ENCODE peak calls at places on chromosome 14, in seven cellular contexts. One of them, this sample, is unnamed.

GRCh38 chr14:32078030-32078793 is 1.1 kb downstream of the ARHGAP5 start:
- DNase-seq in suprapubic skin: no peak
- DNase-seq in uterus: peak; percentile 44
- DNase-seq in CD8-positive, alpha-beta memory T cell: no peak
- DNase-seq in effector memory CD4-positive, alpha-beta T cell: no peak
- DNase-seq in right atrium auricular region: peak; percentile 63
- DNase-seq in fibroblast of lung: peak; percentile 55
- DNase-seq in this sample: no peak

GRCh38 chr14:88952901-88953300 is 128.4 kb downstream of the TTC8 start:
- DNase-seq in CD8-positive, alpha-beta memory T cell: no peak
- DNase-seq in effector memory CD4-positive, alpha-beta T cell: no peak
- DNase-seq in suprapubic skin: no peak
- DNase-seq in fibroblast of lung: no peak
- DNase-seq in uterus: no peak
- DNase-seq in right atrium auricular region: no peak
- DNase-seq in this sample: no peak

GRCh38 chr14:22842211-22843122 is 6.1 kb downstream of the MMP14 start:
- DNase-seq in effector memory CD4-positive, alpha-beta T cell: no peak
- DNase-seq in suprapubic skin: peak; percentile 51
- DNase-seq in fibroblast of lung: no peak
- DNase-seq in CD8-positive, alpha-beta memory T cell: no peak
- DNase-seq in right atrium auricular region: no peak
- DNase-seq in uterus: no peak
- DNase-seq in this sample: no peak

GRCh38 chr14:58587271-58587670 is 50.5 kb upstream of the DACT1 start:
- DNase-seq in CD8-positive, alpha-beta memory T cell: no peak
- DNase-seq in fibroblast of lung: peak; percentile 33
- DNase-seq in right atrium auricular region: no peak
- DNase-seq in effector memory CD4-positive, alpha-beta T cell: no peak
- DNase-seq in suprapubic skin: no peak
- DNase-seq in uterus: no peak
- DNase-seq in this sample: no peak

GRCh38 chr14:67187210-67187609 is 2.0 kb upstream of the GARIN2 start:
- DNase-seq in uterus: no peak
- DNase-seq in right atrium auricular region: no peak
- DNase-seq in CD8-positive, alpha-beta memory T cell: no peak
- DNase-seq in suprapubic skin: no peak
- DNase-seq in effector memory CD4-positive, alpha-beta T cell: no peak
- DNase-seq in fibroblast of lung: peak; percentile 63
- DNase-seq in this sample: peak; percentile 13

GRCh38 chr14:96752594-96752993 is 44.6 kb upstream of the VRK1 start:
- DNase-seq in suprapubic skin: no peak
- DNase-seq in fibroblast of lung: no peak
- DNase-seq in effector memory CD4-positive, alpha-beta T cell: no peak
- DNase-seq in uterus: no peak
- DNase-seq in CD8-positive, alpha-beta memory T cell: no peak
- DNase-seq in right atrium auricular region: peak; percentile 34
- DNase-seq in this sample: no peak

GRCh38 chr14:71414631-71415403 is 507.6 kb downstream of the PCNX1 start:
- DNase-seq in right atrium auricular region: no peak
- DNase-seq in suprapubic skin: no peak
- DNase-seq in CD8-positive, alpha-beta memory T cell: no peak
- DNase-seq in uterus: no peak
- DNase-seq in effector memory CD4-positive, alpha-beta T cell: no peak
- DNase-seq in fibroblast of lung: peak; percentile 69
- DNase-seq in this sample: no peak

GRCh38 chr14:23078692-23079116 is 16.2 kb downstream of the ACIN1 start:
- DNase-seq in CD8-positive, alpha-beta memory T cell: no peak
- DNase-seq in fibroblast of lung: peak; percentile 97
- DNase-seq in uterus: peak; percentile 75
- DNase-seq in suprapubic skin: peak; percentile 89
- DNase-seq in effector memory CD4-positive, alpha-beta T cell: no peak
- DNase-seq in right atrium auricular region: peak; percentile 91
- DNase-seq in this sample: peak; percentile 73

GRCh38 chr14:35456261-35456660 is 51.7 kb upstream of the NFKBIA start:
- DNase-seq in CD8-positive, alpha-beta memory T cell: no peak
- DNase-seq in uterus: no peak
- DNase-seq in suprapubic skin: no peak
- DNase-seq in fibroblast of lung: no peak
- DNase-seq in effector memory CD4-positive, alpha-beta T cell: no peak
- DNase-seq in right atrium auricular region: no peak
- DNase-seq in this sample: no peak

GRCh38 chr14:64541261-64541970 is 875 bp downstream of the HSPA2 start:
- DNase-seq in suprapubic skin: peak; percentile 78
- DNase-seq in CD8-positive, alpha-beta memory T cell: no peak
- DNase-seq in effector memory CD4-positive, alpha-beta T cell: no peak
- DNase-seq in uterus: peak; percentile 32
- DNase-seq in right atrium auricular region: no peak
- DNase-seq in fibroblast of lung: peak; percentile 4
- DNase-seq in this sample: no peak
- H3K4me3 ChIP-seq in suprapubic skin: peak overlapping the region; percentile 68
- H3K4me3 ChIP-seq in CD8-positive, alpha-beta memory T cell: peak overlapping the region; percentile 92
- H3K4me3 ChIP-seq in effector memory CD4-positive, alpha-beta T cell: peak overlapping the region; percentile 85
- H3K4me3 ChIP-seq in uterus: peak overlapping the region; percentile 46
- H3K4me3 ChIP-seq in right atrium auricular region: peak overlapping the region; percentile 72
- H3K4me3 ChIP-seq in fibroblast of lung: peak overlapping the region; percentile 63
- H3K4me3 ChIP-seq in this sample: no peak overlapping the region

GRCh38 chr14:36820111-36820709 is 158.6 kb downstream of the PAX9 start:
- DNase-seq in suprapubic skin: no peak
- DNase-seq in effector memory CD4-positive, alpha-beta T cell: no peak
- DNase-seq in CD8-positive, alpha-beta memory T cell: no peak
- DNase-seq in right atrium auricular region: no peak
- DNase-seq in uterus: no peak
- DNase-seq in fibroblast of lung: no peak
- DNase-seq in this sample: no peak
- H3K4me1 ChIP-seq in suprapubic skin: no peaks in the 10 kb centered on the region
- H3K4me1 ChIP-seq in effector memory CD4-positive, alpha-beta T cell: no peaks in the 10 kb centered on the region
- H3K4me1 ChIP-seq in CD8-positive, alpha-beta memory T cell: no peaks in the 10 kb centered on the region
- H3K4me1 ChIP-seq in right atrium auricular region: no peaks in the 10 kb centered on the region
- H3K4me1 ChIP-seq in uterus: no peaks in the 10 kb centered on the region
- H3K4me1 ChIP-seq in fibroblast of lung: no peaks in the 10 kb centered on the region
- H3K4me1 ChIP-seq in this sample: no peaks in the 10 kb centered on the region

GRCh38 chr14:50453869-50454268 is 57.2 kb upstream of the CDKL1 start:
- DNase-seq in suprapubic skin: no peak
- DNase-seq in fibroblast of lung: no peak
- DNase-seq in CD8-positive, alpha-beta memory T cell: no peak
- DNase-seq in right atrium auricular region: no peak
- DNase-seq in uterus: no peak
- DNase-seq in effector memory CD4-positive, alpha-beta T cell: no peak
- DNase-seq in this sample: no peak
- H3K36me3 ChIP-seq in suprapubic skin: peaks cover 70% of the 10 kb centered on the region
- H3K36me3 ChIP-seq in fibroblast of lung: no peaks in the 10 kb centered on the region
- H3K36me3 ChIP-seq in CD8-positive, alpha-beta memory T cell: peaks cover 5% of the 10 kb centered on the region
- H3K36me3 ChIP-seq in right atrium auricular region: peaks cover 51% of the 10 kb centered on the region
- H3K36me3 ChIP-seq in uterus: no peaks in the 10 kb centered on the region
- H3K36me3 ChIP-seq in effector memory CD4-positive, alpha-beta T cell: peaks cover 25% of the 10 kb centered on the region
- H3K36me3 ChIP-seq in this sample: peaks cover 2% of the 10 kb centered on the region

DNA sequence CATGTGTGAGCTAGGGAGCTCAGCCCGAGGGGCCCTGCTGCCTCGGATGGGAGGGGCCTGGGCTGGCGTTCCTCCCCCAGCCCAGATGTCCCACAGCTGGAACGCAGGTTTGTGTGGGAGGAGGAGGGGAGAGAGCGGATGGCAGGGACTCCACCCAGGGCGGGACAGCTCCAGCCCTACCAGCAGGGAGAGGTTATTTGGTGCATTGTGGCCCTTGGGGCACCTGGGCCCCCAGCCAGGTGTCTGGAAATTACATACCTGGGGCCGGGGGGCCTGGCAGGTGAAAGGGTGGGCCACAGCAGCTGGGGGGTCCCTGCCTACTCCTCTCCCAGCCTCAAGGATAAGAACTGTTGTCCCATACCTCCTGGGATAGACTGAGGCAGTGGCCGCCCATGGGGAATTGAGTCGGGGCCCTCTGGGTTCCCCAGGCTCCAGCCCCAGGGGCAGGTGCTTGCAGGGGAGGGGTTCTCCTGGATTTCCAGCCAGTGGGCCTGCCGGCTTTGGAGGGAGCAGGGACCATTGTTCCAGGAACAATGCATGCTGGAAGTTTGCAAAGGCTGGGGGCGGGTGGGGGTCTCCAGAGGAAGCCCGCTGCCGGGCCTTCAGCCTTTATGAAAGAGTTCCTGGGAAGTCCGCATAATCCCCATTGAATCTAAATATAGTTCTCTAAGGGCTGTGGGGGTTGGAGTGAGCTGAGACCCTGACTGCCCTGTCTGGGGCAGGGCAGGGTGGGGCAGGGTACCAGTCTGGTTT is 1.2 kb downstream of the KIF26A start:
- DNase-seq in CD8-positive, alpha-beta memory T cell: no peak
- DNase-seq in right atrium auricular region: no peak
- DNase-seq in suprapubic skin: peak; percentile 55
- DNase-seq in uterus: no peak
- DNase-seq in fibroblast of lung: no peak
- DNase-seq in effector memory CD4-positive, alpha-beta T cell: no peak
- DNase-seq in this sample: no peak
- H3K4me3 ChIP-seq in CD8-positive, alpha-beta memory T cell: no peak overlapping the region
- H3K4me3 ChIP-seq in right atrium auricular region: peak overlapping the region; percentile 64
- H3K4me3 ChIP-seq in suprapubic skin: peak overlapping the region; percentile 57
- H3K4me3 ChIP-seq in uterus: peak overlapping the region; percentile 13
- H3K4me3 ChIP-seq in fibroblast of lung: no peak overlapping the region
- H3K4me3 ChIP-seq in effector memory CD4-positive, alpha-beta T cell: no peak overlapping the region
- H3K4me3 ChIP-seq in this sample: no peak overlapping the region

GRCh38 chr14:70067810-70068209 is 120.9 kb downstream of the SLC8A3 start:
- DNase-seq in uterus: no peak
- DNase-seq in effector memory CD4-positive, alpha-beta T cell: no peak
- DNase-seq in right atrium auricular region: no peak
- DNase-seq in fibroblast of lung: no peak
- DNase-seq in suprapubic skin: no peak
- DNase-seq in CD8-positive, alpha-beta memory T cell: no peak
- DNase-seq in this sample: no peak

GRCh38 chr14:70073924-70074566 is 114.7 kb downstream of the SLC8A3 start:
- DNase-seq in fibroblast of lung: peak; percentile 70
- DNase-seq in CD8-positive, alpha-beta memory T cell: no peak
- DNase-seq in effector memory CD4-positive, alpha-beta T cell: no peak
- DNase-seq in right atrium auricular region: peak; percentile 63
- DNase-seq in uterus: no peak
- DNase-seq in suprapubic skin: no peak
- DNase-seq in this sample: peak; percentile 82

GRCh38 chr14:70064111-70064885 is 124.5 kb downstream of the SLC8A3 start:
- DNase-seq in CD8-positive, alpha-beta memory T cell: no peak
- DNase-seq in suprapubic skin: no peak
- DNase-seq in fibroblast of lung: no peak
- DNase-seq in effector memory CD4-positive, alpha-beta T cell: no peak
- DNase-seq in right atrium auricular region: no peak
- DNase-seq in uterus: no peak
- DNase-seq in this sample: peak; percentile 15

GRCh38 chr14:70069186-70069585 is 119.6 kb downstream of the SLC8A3 start:
- DNase-seq in uterus: no peak
- DNase-seq in right atrium auricular region: no peak
- DNase-seq in effector memory CD4-positive, alpha-beta T cell: no peak
- DNase-seq in CD8-positive, alpha-beta memory T cell: no peak
- DNase-seq in suprapubic skin: no peak
- DNase-seq in fibroblast of lung: no peak
- DNase-seq in this sample: peak; percentile 17
- H3K4me1 ChIP-seq in uterus: no peaks in the 10 kb centered on the region
- H3K4me1 ChIP-seq in right atrium auricular region: no peaks in the 10 kb centered on the region
- H3K4me1 ChIP-seq in effector memory CD4-positive, alpha-beta T cell: no peaks in the 10 kb centered on the region
- H3K4me1 ChIP-seq in CD8-positive, alpha-beta memory T cell: no peaks in the 10 kb centered on the region
- H3K4me1 ChIP-seq in suprapubic skin: no peaks in the 10 kb centered on the region
- H3K4me1 ChIP-seq in fibroblast of lung: no peaks in the 10 kb centered on the region
- H3K4me1 ChIP-seq in this sample: peaks cover 16% of the 10 kb centered on the region

GRCh38 chr14:104705340-104706047 is 16.1 kb downstream of the INF2 start:
- DNase-seq in uterus: no peak
- DNase-seq in effector memory CD4-positive, alpha-beta T cell: no peak
- DNase-seq in suprapubic skin: no peak
- DNase-seq in right atrium auricular region: no peak
- DNase-seq in CD8-positive, alpha-beta memory T cell: no peak
- DNase-seq in fibroblast of lung: no peak
- DNase-seq in this sample: no peak

GRCh38 chr14:104709387-104710019 is 14.5 kb upstream of the ADSS1 start:
- DNase-seq in effector memory CD4-positive, alpha-beta T cell: no peak
- DNase-seq in uterus: no peak
- DNase-seq in right atrium auricular region: no peak
- DNase-seq in suprapubic skin: no peak
- DNase-seq in fibroblast of lung: no peak
- DNase-seq in CD8-positive, alpha-beta memory T cell: no peak
- DNase-seq in this sample: no peak

GRCh38 chr14:104708606-104709268 is 15.3 kb upstream of the ADSS1 start:
- DNase-seq in fibroblast of lung: peak; percentile 55
- DNase-seq in suprapubic skin: no peak
- DNase-seq in CD8-positive, alpha-beta memory T cell: peak; percentile 70
- DNase-seq in uterus: peak; percentile 74
- DNase-seq in effector memory CD4-positive, alpha-beta T cell: peak; percentile 44
- DNase-seq in right atrium auricular region: no peak
- DNase-seq in this sample: peak; percentile 70

GRCh38 chr14:104707629-104708595 is 16.1 kb upstream of the ADSS1 start:
- DNase-seq in right atrium auricular region: no peak
- DNase-seq in effector memory CD4-positive, alpha-beta T cell: no peak
- DNase-seq in fibroblast of lung: no peak
- DNase-seq in CD8-positive, alpha-beta memory T cell: no peak
- DNase-seq in suprapubic skin: no peak
- DNase-seq in uterus: no peak
- DNase-seq in this sample: no peak

GRCh38 chr14:104706733-104707628 is 17.0 kb upstream of the ADSS1 start:
- DNase-seq in fibroblast of lung: peak; percentile 50
- DNase-seq in uterus: no peak
- DNase-seq in CD8-positive, alpha-beta memory T cell: no peak
- DNase-seq in effector memory CD4-positive, alpha-beta T cell: no peak
- DNase-seq in suprapubic skin: no peak
- DNase-seq in right atrium auricular region: no peak
- DNase-seq in this sample: no peak
- H3K36me3 ChIP-seq in fibroblast of lung: peaks cover 61% of the 10 kb centered on the region
- H3K36me3 ChIP-seq in uterus: no peaks in the 10 kb centered on the region
- H3K36me3 ChIP-seq in CD8-positive, alpha-beta memory T cell: peaks cover 5% of the 10 kb centered on the region
- H3K36me3 ChIP-seq in effector memory CD4-positive, alpha-beta T cell: peaks cover 44% of the 10 kb centered on the region
- H3K36me3 ChIP-seq in suprapubic skin: peaks cover 75% of the 10 kb centered on the region
- H3K36me3 ChIP-seq in right atrium auricular region: peaks cover 41% of the 10 kb centered on the region
- H3K36me3 ChIP-seq in this sample: peaks cover 4% of the 10 kb centered on the region

DNA sequence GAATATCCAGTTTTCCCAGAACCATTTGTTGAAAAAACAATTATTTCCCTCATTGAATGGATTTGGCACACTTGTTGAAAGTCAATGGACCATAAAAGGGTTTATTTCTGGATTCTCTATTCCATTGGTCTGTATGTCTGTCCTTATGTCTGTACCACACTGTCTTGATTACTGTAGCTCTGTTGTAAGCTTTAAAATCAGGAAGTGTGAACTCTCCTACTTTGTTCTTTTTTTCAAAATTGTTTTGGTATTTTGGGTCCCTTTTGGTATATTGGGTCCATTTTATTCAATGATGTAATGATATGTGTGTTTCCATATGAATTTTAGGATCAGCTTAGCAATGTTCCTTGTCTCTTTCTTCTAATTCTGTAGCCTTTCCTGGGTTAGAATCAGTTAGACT is 64.8 kb downstream of the PPP2R5C start:
- DNase-seq in suprapubic skin: no peak
- DNase-seq in effector memory CD4-positive, alpha-beta T cell: no peak
- DNase-seq in CD8-positive, alpha-beta memory T cell: no peak
- DNase-seq in fibroblast of lung: no peak
- DNase-seq in right atrium auricular region: no peak
- DNase-seq in uterus: no peak
- DNase-seq in this sample: no peak
- H3K4me3 ChIP-seq in suprapubic skin: no peak overlapping the region
- H3K4me3 ChIP-seq in effector memory CD4-positive, alpha-beta T cell: peak overlapping the region; percentile 42
- H3K4me3 ChIP-seq in CD8-positive, alpha-beta memory T cell: peak overlapping the region; percentile 87
- H3K4me3 ChIP-seq in fibroblast of lung: no peak overlapping the region
- H3K4me3 ChIP-seq in right atrium auricular region: no peak overlapping the region
- H3K4me3 ChIP-seq in uterus: no peak overlapping the region
- H3K4me3 ChIP-seq in this sample: no peak overlapping the region

DNA sequence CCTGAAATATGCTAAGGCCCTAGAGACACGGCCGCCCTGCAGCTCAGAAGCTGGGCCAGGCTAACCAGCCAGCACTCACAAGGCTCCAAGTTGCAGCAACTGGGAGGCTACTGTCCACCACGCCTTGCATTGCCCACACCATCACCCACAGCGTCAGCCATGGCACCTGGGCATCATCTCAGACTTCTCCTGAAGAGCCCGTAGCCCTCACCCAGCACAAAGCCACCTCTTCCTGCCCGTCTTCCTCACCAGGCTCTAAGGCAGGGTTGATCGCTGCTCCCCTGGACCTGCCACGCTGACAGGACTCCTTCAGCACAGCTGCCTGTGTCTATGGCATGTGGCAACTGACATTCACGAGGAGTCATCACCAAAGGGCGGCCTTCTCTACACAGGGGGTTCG is 38.1 kb downstream of the CDC42BPB start:
- DNase-seq in fibroblast of lung: no peak
- DNase-seq in CD8-positive, alpha-beta memory T cell: no peak
- DNase-seq in effector memory CD4-positive, alpha-beta T cell: no peak
- DNase-seq in right atrium auricular region: no peak
- DNase-seq in suprapubic skin: no peak
- DNase-seq in uterus: no peak
- DNase-seq in this sample: no peak
- H3K4me1 ChIP-seq in fibroblast of lung: peaks cover 5% of the 10 kb centered on the region
- H3K4me1 ChIP-seq in CD8-positive, alpha-beta memory T cell: no peaks in the 10 kb centered on the region
- H3K4me1 ChIP-seq in effector memory CD4-positive, alpha-beta T cell: no peaks in the 10 kb centered on the region
- H3K4me1 ChIP-seq in right atrium auricular region: no peaks in the 10 kb centered on the region
- H3K4me1 ChIP-seq in suprapubic skin: peaks cover 53% of the 10 kb centered on the region
- H3K4me1 ChIP-seq in uterus: peaks cover 7% of the 10 kb centered on the region
- H3K4me1 ChIP-seq in this sample: no peaks in the 10 kb centered on the region

This sample was measured in Caco-2.